ENCODE peak calls at places on chromosomes 1 and 21, in six cellular contexts. One of them, this sample, is unnamed.

GRCh38 chr1:234488054-234488953 is 9.3 kb upstream of the TARBP1 start:
- DNase-seq in GM12891: no peak
- DNase-seq in esophagus muscularis mucosa: no peak
- DNase-seq in ovary: no peak
- DNase-seq in breast epithelium: no peak
- DNase-seq in NB4: no peak
- DNase-seq in this sample: no peak

GRCh38 chr1:42114229-42114628 is 39.0 kb upstream of the GUCA2B start:
- DNase-seq in ovary: no peak
- DNase-seq in GM12891: no peak
- DNase-seq in esophagus muscularis mucosa: no peak
- DNase-seq in NB4: no peak
- DNase-seq in breast epithelium: no peak
- DNase-seq in this sample: peak

GRCh38 chr1:93435443-93435842 is 12.5 kb upstream of the FNBP1L start:
- DNase-seq in esophagus muscularis mucosa: no peak
- DNase-seq in NB4: no peak
- DNase-seq in GM12891: no peak
- DNase-seq in ovary: no peak
- DNase-seq in breast epithelium: no peak
- DNase-seq in this sample: no peak

GRCh38 chr1:98555814-98556213 is 105.7 kb upstream of the SNX7 start:
- DNase-seq in NB4: no peak
- DNase-seq in esophagus muscularis mucosa: no peak
- DNase-seq in GM12891: no peak
- DNase-seq in breast epithelium: no peak
- DNase-seq in ovary: no peak
- DNase-seq in this sample: no peak

GRCh38 chr1:162200096-162200847 is 130.8 kb downstream of the NOS1AP start:
- DNase-seq in ovary: no peak
- DNase-seq in NB4: no peak
- DNase-seq in breast epithelium: no peak
- DNase-seq in GM12891: no peak
- DNase-seq in esophagus muscularis mucosa: no peak
- DNase-seq in this sample: no peak

GRCh38 chr1:180935326-180936109 is 22.8 kb downstream of the KIAA1614 start:
- DNase-seq in esophagus muscularis mucosa: no peak
- DNase-seq in GM12891: peak
- DNase-seq in ovary: no peak
- DNase-seq in breast epithelium: no peak
- DNase-seq in NB4: no peak
- DNase-seq in this sample: no peak

GRCh38 chr1:156291226-156292061 is 4.0 kb downstream of the GLMP start:
- DNase-seq in ovary: peak
- DNase-seq in GM12891: peak
- DNase-seq in breast epithelium: peak
- DNase-seq in esophagus muscularis mucosa: peak
- DNase-seq in NB4: no peak
- DNase-seq in this sample: peak

GRCh38 chr1:244952280-244952933 is 88.1 kb upstream of the HNRNPU start:
- DNase-seq in NB4: peak
- DNase-seq in GM12891: no peak
- DNase-seq in ovary: no peak
- DNase-seq in breast epithelium: no peak
- DNase-seq in esophagus muscularis mucosa: no peak
- DNase-seq in this sample: no peak

GRCh38 chr1:17207966-17208418 is 3.1 kb downstream of the PADI1 start:
- DNase-seq in NB4: peak
- DNase-seq in esophagus muscularis mucosa: no peak
- DNase-seq in breast epithelium: no peak
- DNase-seq in ovary: no peak
- DNase-seq in GM12891: peak
- DNase-seq in this sample: no peak

GRCh38 chr1:87240661-87241285 is 87.9 kb upstream of the LMO4 start:
- DNase-seq in NB4: no peak
- DNase-seq in breast epithelium: no peak
- DNase-seq in GM12891: no peak
- DNase-seq in esophagus muscularis mucosa: no peak
- DNase-seq in ovary: no peak
- DNase-seq in this sample: no peak

GRCh38 chr1:42319128-42319851 is 15.7 kb downstream of the FOXJ3 start:
- DNase-seq in esophagus muscularis mucosa: no peak
- DNase-seq in breast epithelium: no peak
- DNase-seq in GM12891: no peak
- DNase-seq in NB4: peak
- DNase-seq in ovary: no peak
- DNase-seq in this sample: no peak

GRCh38 chr1:156025873-156026272 is 5.1 kb upstream of the SSR2 start:
- DNase-seq in NB4: peak
- DNase-seq in esophagus muscularis mucosa: no peak
- DNase-seq in GM12891: peak
- DNase-seq in ovary: no peak
- DNase-seq in breast epithelium: no peak
- DNase-seq in this sample: peak

GRCh38 chr1:109750920-109751319 is 10.1 kb upstream of the GSTM3 start:
- DNase-seq in GM12891: no peak
- DNase-seq in esophagus muscularis mucosa: no peak
- DNase-seq in breast epithelium: no peak
- DNase-seq in ovary: no peak
- DNase-seq in NB4: no peak
- DNase-seq in this sample: no peak

GRCh38 chr1:47491341-47491753 is 53.5 kb downstream of the FOXD2 start:
- DNase-seq in breast epithelium: no peak
- DNase-seq in ovary: no peak
- DNase-seq in esophagus muscularis mucosa: no peak
- DNase-seq in GM12891: no peak
- DNase-seq in NB4: peak
- DNase-seq in this sample: no peak

GRCh38 chr1:42961560-42962091 is 3.0 kb upstream of the SLC2A1 start:
- DNase-seq in NB4: no peak
- DNase-seq in GM12891: no peak
- DNase-seq in breast epithelium: no peak
- DNase-seq in ovary: no peak
- DNase-seq in esophagus muscularis mucosa: no peak
- DNase-seq in this sample: no peak

GRCh38 chr1:201016211-201016651 is 7.3 kb downstream of the KIF21B start:
- DNase-seq in ovary: peak
- DNase-seq in esophagus muscularis mucosa: no peak
- DNase-seq in NB4: peak
- DNase-seq in breast epithelium: no peak
- DNase-seq in GM12891: no peak
- DNase-seq in this sample: no peak

GRCh38 chr1:119004129-119004527 is 16.0 kb upstream of the TBX15 start:
- DNase-seq in GM12891: no peak
- DNase-seq in NB4: no peak
- DNase-seq in breast epithelium: no peak
- DNase-seq in ovary: no peak
- DNase-seq in esophagus muscularis mucosa: no peak
- DNase-seq in this sample: no peak

GRCh38 chr1:45804671-45804973 is 1.2 kb downstream of the MAST2 start:
- DNase-seq in esophagus muscularis mucosa: no peak
- DNase-seq in NB4: no peak
- DNase-seq in GM12891: no peak
- DNase-seq in ovary: no peak
- DNase-seq in breast epithelium: no peak
- DNase-seq in this sample: no peak

GRCh38 chr1:27979151-27979858 is 19.5 kb downstream of the XKR8 start:
- DNase-seq in GM12891: no peak
- DNase-seq in breast epithelium: no peak
- DNase-seq in NB4: peak
- DNase-seq in ovary: no peak
- DNase-seq in esophagus muscularis mucosa: no peak
- DNase-seq in this sample: no peak

GRCh38 chr1:109283748-109284600 is 1.0 kb upstream of the PSRC1 start:
- DNase-seq in ovary: no peak
- DNase-seq in GM12891: no peak
- DNase-seq in esophagus muscularis mucosa: no peak
- DNase-seq in breast epithelium: no peak
- DNase-seq in NB4: no peak
- DNase-seq in this sample: no peak

GRCh38 chr21:44677881-44678280 is 4.1 kb downstream of the KRTAP12-1 start:
- DNase-seq in ovary: no peak
- DNase-seq in NB4: no peak
- DNase-seq in GM12891: no peak
- DNase-seq in breast epithelium: no peak
- DNase-seq in esophagus muscularis mucosa: peak
- DNase-seq in this sample: no peak

GRCh38 chr1:32331549-32331948 is 4.5 kb downstream of the MARCKSL1 start:
- DNase-seq in breast epithelium: no peak
- DNase-seq in ovary: no peak
- DNase-seq in NB4: no peak
- DNase-seq in GM12891: no peak
- DNase-seq in esophagus muscularis mucosa: no peak
- DNase-seq in this sample: no peak

GRCh38 chr1:207647966-207648906 is 3.3 kb downstream of the CR1L start:
- DNase-seq in esophagus muscularis mucosa: peak
- DNase-seq in breast epithelium: no peak
- DNase-seq in NB4: no peak
- DNase-seq in GM12891: no peak
- DNase-seq in ovary: no peak
- DNase-seq in this sample: no peak

GRCh38 chr1:46623733-46624695 is 7.4 kb upstream of the MOB3C start:
- DNase-seq in esophagus muscularis mucosa: no peak
- DNase-seq in ovary: no peak
- DNase-seq in breast epithelium: no peak
- DNase-seq in NB4: no peak
- DNase-seq in GM12891: no peak
- DNase-seq in this sample: no peak

GRCh38 chr1:216601427-216601751 is 121.8 kb downstream of the ESRRG start:
- DNase-seq in breast epithelium: no peak
- DNase-seq in NB4: no peak
- DNase-seq in esophagus muscularis mucosa: no peak
- DNase-seq in GM12891: no peak
- DNase-seq in ovary: no peak
- DNase-seq in this sample: no peak

GRCh38 chr1:113813218-113813617 is 942 bp upstream of the RSBN1 start:
- DNase-seq in esophagus muscularis mucosa: no peak
- DNase-seq in breast epithelium: no peak
- DNase-seq in NB4: peak
- DNase-seq in ovary: peak
- DNase-seq in GM12891: no peak
- DNase-seq in this sample: peak

GRCh38 chr1:39331647-39332046 is 127.2 kb downstream of the MACF1 start:
- DNase-seq in breast epithelium: no peak
- DNase-seq in esophagus muscularis mucosa: no peak
- DNase-seq in NB4: no peak
- DNase-seq in GM12891: no peak
- DNase-seq in ovary: no peak
- DNase-seq in this sample: no peak

GRCh38 chr21:42079939-42080787 is 9.0 kb downstream of the UMODL1 start:
- DNase-seq in NB4: peak
- DNase-seq in esophagus muscularis mucosa: no peak
- DNase-seq in ovary: no peak
- DNase-seq in GM12891: no peak
- DNase-seq in breast epithelium: no peak
- DNase-seq in this sample: no peak

GRCh38 chr21:35677298-35677841 is 383.0 kb downstream of the SETD4 start:
- DNase-seq in GM12891: no peak
- DNase-seq in esophagus muscularis mucosa: no peak
- DNase-seq in breast epithelium: peak
- DNase-seq in ovary: no peak
- DNase-seq in NB4: no peak
- DNase-seq in this sample: no peak
- TF ChIP-seq POLR2A in GM12891: no peak
- TF ChIP-seq POLR2A in esophagus muscularis mucosa: no peak
- TF ChIP-seq POLR2A in breast epithelium: no peak
- TF ChIP-seq POLR2A in ovary: no peak
- TF ChIP-seq POLR2A in NB4: no peak
- TF ChIP-seq POLR2A in this sample: no peak

GRCh38 chr1:11823366-11824137 is 17.6 kb downstream of the CLCN6 start:
- DNase-seq in NB4: no peak
- DNase-seq in GM12891: no peak
- DNase-seq in breast epithelium: no peak
- DNase-seq in esophagus muscularis mucosa: no peak
- DNase-seq in ovary: no peak
- DNase-seq in this sample: no peak
- TF ChIP-seq POLR2A in NB4: no peak
- TF ChIP-seq POLR2A in GM12891: no peak
- TF ChIP-seq POLR2A in breast epithelium: no peak
- TF ChIP-seq POLR2A in esophagus muscularis mucosa: no peak
- TF ChIP-seq POLR2A in ovary: no peak
- TF ChIP-seq POLR2A in this sample: no peak

GRCh38 chr1:160025314-160025713 is 6.5 kb downstream of the PIGM start:
- DNase-seq in GM12891: no peak
- DNase-seq in NB4: no peak
- DNase-seq in ovary: no peak
- DNase-seq in breast epithelium: no peak
- DNase-seq in esophagus muscularis mucosa: no peak
- DNase-seq in this sample: no peak

GRCh38 chr1:160032165-160032827 is 506 bp upstream of the PIGM start:
- DNase-seq in esophagus muscularis mucosa: no peak
- DNase-seq in breast epithelium: no peak
- DNase-seq in NB4: peak
- DNase-seq in GM12891: no peak
- DNase-seq in ovary: no peak
- DNase-seq in this sample: peak

GRCh38 chr1:160028426-160028825 is 3.4 kb downstream of the PIGM start:
- DNase-seq in esophagus muscularis mucosa: no peak
- DNase-seq in breast epithelium: no peak
- DNase-seq in NB4: no peak
- DNase-seq in GM12891: no peak
- DNase-seq in ovary: no peak
- DNase-seq in this sample: no peak

GRCh38 chr1:160031368-160032164 is at the start of gene PIGM:
- DNase-seq in breast epithelium: peak
- DNase-seq in esophagus muscularis mucosa: peak
- DNase-seq in NB4: peak
- DNase-seq in ovary: peak
- DNase-seq in GM12891: peak
- DNase-seq in this sample: peak

GRCh38 chr1:160030657-160031367 is 978 bp downstream of the PIGM start:
- DNase-seq in breast epithelium: no peak
- DNase-seq in GM12891: no peak
- DNase-seq in NB4: peak
- DNase-seq in ovary: no peak
- DNase-seq in esophagus muscularis mucosa: no peak
- DNase-seq in this sample: peak
- TF ChIP-seq POLR2A in breast epithelium: no peak
- TF ChIP-seq POLR2A in GM12891: no peak
- TF ChIP-seq POLR2A in NB4: no peak
- TF ChIP-seq POLR2A in ovary: no peak
- TF ChIP-seq POLR2A in esophagus muscularis mucosa: no peak
- TF ChIP-seq POLR2A in this sample: no peak

DNA sequence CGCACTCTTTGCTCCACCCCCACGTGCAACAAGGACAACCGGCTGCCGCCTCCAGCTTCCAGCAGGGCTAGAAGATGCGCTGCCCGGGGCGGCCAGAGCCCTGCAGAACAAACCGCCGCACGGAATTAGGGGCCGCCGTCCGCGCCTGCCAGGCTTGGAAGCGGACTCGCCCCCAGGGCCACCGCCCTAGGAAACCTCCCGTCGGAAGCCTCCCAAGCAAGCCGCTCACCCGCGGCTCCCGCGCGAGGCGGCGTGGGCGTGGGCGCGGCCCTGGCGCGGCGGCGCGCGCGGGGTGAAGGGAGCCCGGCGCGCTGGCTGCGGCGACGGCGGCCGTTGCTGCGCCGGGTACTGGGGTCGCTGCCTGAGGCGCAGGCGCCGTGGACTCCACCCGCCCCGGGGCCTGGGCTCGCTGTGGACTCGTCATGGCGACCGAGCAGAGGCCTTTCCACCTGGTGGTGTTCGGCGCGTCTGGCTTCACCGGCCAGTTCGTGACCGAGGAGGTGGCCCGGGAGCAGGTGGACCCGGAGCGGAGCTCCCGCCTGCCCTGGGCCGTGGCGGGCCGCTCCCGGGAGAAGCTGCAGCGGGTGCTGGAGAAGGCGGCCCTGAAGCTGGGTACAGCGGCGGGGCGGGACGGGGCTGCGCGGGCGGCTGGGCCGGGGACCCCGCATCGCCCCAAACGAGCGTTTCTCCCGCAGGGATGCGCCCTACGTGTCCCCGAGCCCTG is at the start of gene SCCPDH:
- DNase-seq in NB4: peak
- DNase-seq in breast epithelium: peak
- DNase-seq in esophagus muscularis mucosa: no peak
- DNase-seq in ovary: peak
- DNase-seq in GM12891: peak
- DNase-seq in this sample: peak
- TF ChIP-seq POLR2A in NB4: peak
- TF ChIP-seq POLR2A in breast epithelium: no peak
- TF ChIP-seq POLR2A in esophagus muscularis mucosa: no peak
- TF ChIP-seq POLR2A in ovary: no peak
- TF ChIP-seq POLR2A in GM12891: peak
- TF ChIP-seq POLR2A in this sample: peak

This sample was measured in thyroid gland.